ENCODE peak calls at places on chromosomes 13 and 19, in four cellular contexts. One of them, this sample, is unnamed.

GRCh38 chr19:20165971-20166592 is 932 bp upstream of the ZNF486 start:
- DNase-seq in A549: no peak
- DNase-seq in HepG2: peak; percentile 40
- DNase-seq in WTC11: no peak
- DNase-seq in this sample: no peak

GRCh38 chr13:65112123-65113075 is 2117.7 kb downstream of the PCDH9 start:
- DNase-seq in A549: peak; percentile 0
- DNase-seq in HepG2: no peak
- DNase-seq in WTC11: no peak
- DNase-seq in this sample: no peak

GRCh38 chr19:47176627-47177090 is 46.0 kb downstream of the SAE1 start:
- DNase-seq in A549: no peak
- DNase-seq in HepG2: no peak
- DNase-seq in WTC11: no peak
- DNase-seq in this sample: no peak

GRCh38 chr19:50427318-50427925 is 5.3 kb upstream of the MYBPC2 start:
- DNase-seq in A549: no peak
- DNase-seq in WTC11: no peak
- DNase-seq in HepG2: no peak
- DNase-seq in this sample: no peak

GRCh38 chr19:29843180-29844051 is 31.6 kb downstream of the CCNE1 start:
- DNase-seq in WTC11: peak; percentile 34
- DNase-seq in HepG2: no peak
- DNase-seq in A549: no peak
- DNase-seq in this sample: peak; percentile 47

GRCh38 chr19:55275851-55276719 is 3.8 kb downstream of the HSPBP1 start:
- DNase-seq in A549: no peak
- DNase-seq in WTC11: no peak
- DNase-seq in HepG2: no peak
- DNase-seq in this sample: no peak

GRCh38 chr13:76148926-76149325 is 512.8 kb downstream of the LMO7 start:
- DNase-seq in A549: no peak
- DNase-seq in WTC11: no peak
- DNase-seq in HepG2: no peak
- DNase-seq in this sample: no peak

GRCh38 chr13:94028234-94029145 is 451.0 kb downstream of the DCT start:
- DNase-seq in HepG2: peak; percentile 9
- DNase-seq in A549: no peak
- DNase-seq in WTC11: no peak
- DNase-seq in this sample: no peak

GRCh38 chr19:30092721-30093569 is 150.9 kb downstream of the URI1 start:
- DNase-seq in A549: no peak
- DNase-seq in WTC11: no peak
- DNase-seq in HepG2: no peak
- DNase-seq in this sample: no peak

GRCh38 chr19:18745012-18745735 is 45.9 kb downstream of the COMP start:
- DNase-seq in A549: no peak
- DNase-seq in HepG2: no peak
- DNase-seq in WTC11: no peak
- DNase-seq in this sample: no peak

GRCh38 chr19:47609885-47610545 is 1.1 kb downstream of the BICRA start:
- DNase-seq in HepG2: peak; percentile 41
- DNase-seq in WTC11: peak; percentile 48
- DNase-seq in A549: peak; percentile 54
- DNase-seq in this sample: peak; percentile 44

GRCh38 chr13:25686831-25687495 is 315.2 kb downstream of the ATP8A2 start:
- DNase-seq in HepG2: no peak
- DNase-seq in A549: no peak
- DNase-seq in WTC11: no peak
- DNase-seq in this sample: no peak

GRCh38 chr13:24865158-24865557 is 101.2 kb downstream of the RNF17 start:
- DNase-seq in HepG2: no peak
- DNase-seq in A549: no peak
- DNase-seq in WTC11: no peak
- DNase-seq in this sample: no peak

GRCh38 chr13:105159794-105160193 is 1375.7 kb downstream of the EFNB2 start:
- DNase-seq in A549: no peak
- DNase-seq in HepG2: no peak
- DNase-seq in WTC11: no peak
- DNase-seq in this sample: no peak

GRCh38 chr13:22012676-22013075 is 341.8 kb downstream of the FGF9 start:
- DNase-seq in HepG2: no peak
- DNase-seq in WTC11: no peak
- DNase-seq in A549: no peak
- DNase-seq in this sample: no peak

GRCh38 chr19:48333467-48334384 is 8.4 kb downstream of the EMP3 start:
- DNase-seq in A549: peak; percentile 98
- DNase-seq in HepG2: no peak
- DNase-seq in WTC11: peak; percentile 92
- DNase-seq in this sample: peak; percentile 92

GRCh38 chr19:29927944-29928669 is 13.9 kb upstream of the URI1 start:
- DNase-seq in WTC11: peak; percentile 19
- DNase-seq in HepG2: peak; percentile 58
- DNase-seq in A549: no peak
- DNase-seq in this sample: no peak

GRCh38 chr19:11505504-11506100 is at the start of gene ZNF653:
- DNase-seq in A549: peak; percentile 91
- DNase-seq in WTC11: peak; percentile 96
- DNase-seq in HepG2: peak; percentile 89
- DNase-seq in this sample: peak; percentile 97

GRCh38 chr13:33775339-33776108 is 42.4 kb upstream of the RFC3 start:
- DNase-seq in A549: no peak
- DNase-seq in HepG2: no peak
- DNase-seq in WTC11: no peak
- DNase-seq in this sample: no peak

GRCh38 chr19:50562329-50562728 is 5.9 kb downstream of the LRRC4B start:
- DNase-seq in A549: no peak
- DNase-seq in HepG2: no peak
- DNase-seq in WTC11: no peak
- DNase-seq in this sample: no peak

GRCh38 chr13:60619461-60619860 is 222.4 kb downstream of the TDRD3 start:
- DNase-seq in A549: no peak
- DNase-seq in HepG2: no peak
- DNase-seq in WTC11: no peak
- DNase-seq in this sample: no peak

GRCh38 chr19:22263121-22263520 is 23.1 kb upstream of the ZNF729 start:
- DNase-seq in WTC11: no peak
- DNase-seq in HepG2: no peak
- DNase-seq in A549: no peak
- DNase-seq in this sample: no peak

GRCh38 chr19:45769054-45769782 is at the start of gene SIX5:
- DNase-seq in A549: peak; percentile 100
- DNase-seq in WTC11: peak; percentile 99
- DNase-seq in HepG2: peak; percentile 95
- DNase-seq in this sample: peak; percentile 98

GRCh38 chr19:35882074-35882832 is 13.9 kb downstream of the APLP1 start:
- DNase-seq in HepG2: peak; percentile 64
- DNase-seq in WTC11: no peak
- DNase-seq in A549: peak; percentile 87
- DNase-seq in this sample: peak; percentile 68

GRCh38 chr19:16315825-16316505 is 8.7 kb upstream of the KLF2 start:
- DNase-seq in A549: no peak
- DNase-seq in WTC11: no peak
- DNase-seq in HepG2: no peak
- DNase-seq in this sample: peak; percentile 79

GRCh38 chr19:558770-559439 is 13.5 kb upstream of the BSG start:
- DNase-seq in HepG2: peak; percentile 23
- DNase-seq in A549: no peak
- DNase-seq in WTC11: no peak
- DNase-seq in this sample: no peak

GRCh38 chr19:3233831-3234230 is 9.4 kb downstream of the CELF5 start:
- DNase-seq in WTC11: no peak
- DNase-seq in A549: no peak
- DNase-seq in HepG2: no peak
- DNase-seq in this sample: no peak

GRCh38 chr19:3238066-3238561 is 13.7 kb downstream of the CELF5 start:
- DNase-seq in HepG2: no peak
- DNase-seq in A549: no peak
- DNase-seq in WTC11: no peak
- DNase-seq in this sample: no peak

GRCh38 chr19:3233116-3233515 is 8.7 kb downstream of the CELF5 start:
- DNase-seq in WTC11: no peak
- DNase-seq in HepG2: no peak
- DNase-seq in A549: no peak
- DNase-seq in this sample: no peak

GRCh38 chr19:3236272-3236671 is 11.8 kb downstream of the CELF5 start:
- DNase-seq in HepG2: no peak
- DNase-seq in A549: no peak
- DNase-seq in WTC11: no peak
- DNase-seq in this sample: no peak

DNA sequence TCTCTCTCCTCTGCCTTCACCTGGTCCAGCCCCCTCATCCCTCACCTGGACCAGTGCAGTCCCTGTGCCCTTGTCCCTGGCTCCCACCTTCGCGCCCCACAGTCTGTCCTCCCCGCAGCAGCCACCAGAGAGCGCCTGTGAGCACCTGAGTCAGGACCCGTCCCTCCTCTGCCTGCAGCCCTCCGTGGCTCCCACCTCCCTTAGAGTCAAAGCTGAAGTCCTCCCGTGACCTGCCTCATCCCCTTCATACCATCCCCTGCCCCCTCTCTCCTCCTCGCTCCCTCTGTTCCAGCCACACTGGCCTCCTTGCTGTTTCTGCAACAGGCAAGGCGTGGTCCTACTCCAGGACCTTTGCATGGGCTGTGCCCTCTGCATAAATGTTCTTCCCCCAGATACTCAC is 10.3 kb downstream of the CELF5 start:
- DNase-seq in WTC11: peak; percentile 80
- DNase-seq in A549: no peak
- DNase-seq in HepG2: no peak
- DNase-seq in this sample: peak; percentile 62
- TF ChIP-seq NR3C1 in WTC11: no peak
- TF ChIP-seq NR3C1 in A549: no peak
- TF ChIP-seq NR3C1 in HepG2: no peak
- TF ChIP-seq NR3C1 in this sample: no peak

GRCh38 chr19:10113964-10114650 is 2.6 kb downstream of the P2RY11 start:
- DNase-seq in A549: no peak
- DNase-seq in HepG2: no peak
- DNase-seq in WTC11: no peak
- DNase-seq in this sample: peak; percentile 18

GRCh38 chr19:10113592-10113963 is 2.1 kb downstream of the P2RY11 start:
- DNase-seq in HepG2: no peak
- DNase-seq in A549: no peak
- DNase-seq in WTC11: no peak
- DNase-seq in this sample: peak; percentile 20

GRCh38 chr19:10111405-10111811 is at the start of gene P2RY11:
- DNase-seq in HepG2: no peak
- DNase-seq in WTC11: no peak
- DNase-seq in A549: no peak
- DNase-seq in this sample: no peak

GRCh38 chr19:10112037-10112751 is 701 bp downstream of the P2RY11 start:
- DNase-seq in HepG2: no peak
- DNase-seq in A549: peak; percentile 50
- DNase-seq in WTC11: no peak
- DNase-seq in this sample: peak; percentile 41

DNA sequence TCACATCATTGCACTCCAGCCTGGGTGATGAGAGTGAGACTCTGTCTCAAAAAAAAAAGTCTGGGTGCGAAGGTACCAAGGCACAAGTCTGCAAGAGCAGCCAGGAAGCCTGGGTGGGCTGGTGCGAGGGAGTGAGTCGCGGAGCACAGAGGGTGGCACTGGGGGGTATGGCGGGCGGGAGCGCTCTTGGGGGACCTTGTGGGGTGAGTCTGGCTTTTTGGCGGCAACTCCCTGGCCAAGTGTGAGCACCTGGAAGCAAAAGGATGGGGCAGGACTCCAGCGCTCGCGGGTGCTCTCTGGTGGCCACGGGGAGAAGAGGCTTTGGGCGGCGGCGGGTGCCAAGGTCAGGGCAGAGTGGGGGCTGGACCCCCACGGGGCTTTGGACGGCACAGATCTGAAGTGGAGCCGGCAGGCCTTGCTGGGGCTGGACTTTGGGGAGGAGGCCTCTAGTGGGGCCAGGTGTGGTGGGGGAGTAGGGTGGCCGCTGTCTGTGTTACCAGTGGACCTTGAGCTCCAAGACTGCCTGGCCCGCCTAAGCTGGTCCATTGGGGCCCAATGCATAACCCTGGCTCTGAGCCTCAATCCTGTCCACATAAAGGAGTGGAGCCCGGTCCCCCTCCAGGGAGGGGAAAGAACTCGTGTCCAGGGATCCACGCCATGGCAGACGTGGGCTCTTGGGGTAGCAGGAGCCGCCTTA is 1.6 kb downstream of the P2RY11 start:
- DNase-seq in HepG2: peak; percentile 47
- DNase-seq in A549: peak; percentile 64
- DNase-seq in WTC11: peak; percentile 86
- DNase-seq in this sample: peak; percentile 56
- TF ChIP-seq NR3C1 in HepG2: no peak
- TF ChIP-seq NR3C1 in A549: no peak
- TF ChIP-seq NR3C1 in WTC11: no peak
- TF ChIP-seq NR3C1 in this sample: no peak

GRCh38 chr13:88622362-88622973 is 951.3 kb downstream of the SLITRK5 start:
- DNase-seq in WTC11: no peak
- DNase-seq in HepG2: no peak
- DNase-seq in A549: no peak
- DNase-seq in this sample: no peak
- TF ChIP-seq NR3C1 in WTC11: no peak
- TF ChIP-seq NR3C1 in HepG2: no peak
- TF ChIP-seq NR3C1 in A549: no peak
- TF ChIP-seq NR3C1 in this sample: no peak

DNA sequence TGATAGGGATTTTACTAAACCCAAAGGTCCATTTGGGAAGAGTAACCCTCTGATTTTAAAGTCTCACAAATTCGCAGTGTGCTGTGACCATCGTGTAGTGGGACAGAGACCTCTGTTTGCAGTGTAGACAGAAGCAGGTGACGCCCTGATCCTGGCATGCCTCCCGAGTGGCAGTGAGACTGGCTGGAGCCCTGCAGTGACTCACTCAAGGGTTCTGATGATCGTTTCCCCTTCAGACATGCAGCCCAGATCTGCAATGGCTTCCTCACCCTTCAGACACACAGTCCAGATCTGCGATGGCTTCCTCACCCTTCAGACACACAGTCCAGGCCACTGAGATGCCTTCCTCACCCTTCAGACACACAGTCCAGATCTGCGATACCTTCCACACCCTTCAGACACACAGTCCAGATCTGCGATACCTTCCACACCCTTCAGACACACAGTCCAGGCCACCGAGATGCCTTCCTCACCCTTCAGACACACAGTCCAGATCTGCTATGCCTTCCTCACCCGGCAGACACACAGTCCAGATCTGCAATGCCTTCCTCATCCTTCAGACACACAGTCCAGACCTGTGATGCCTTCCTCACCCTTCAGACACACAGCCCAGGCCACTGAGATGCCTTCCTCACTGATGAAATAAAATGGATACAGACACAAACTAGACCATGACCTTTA is 125.2 kb downstream of the ATP11A start:
- DNase-seq in WTC11: no peak
- DNase-seq in A549: no peak
- DNase-seq in HepG2: no peak
- DNase-seq in this sample: no peak
- TF ChIP-seq NR3C1 in WTC11: no peak
- TF ChIP-seq NR3C1 in A549: no peak
- TF ChIP-seq NR3C1 in HepG2: no peak
- TF ChIP-seq NR3C1 in this sample: no peak

This sample was measured in K562.